ENCODE peak calls at places on chromosome 3, in seven cellular contexts. V, J, Z, Q, H, G and F are unnamed samples.

GRCh38 chr3:168398371-168399030 is 302.8 kb upstream of the GOLIM4 start:
- DNase-seq in Z (peak; percentile 30), V (no peak), J (no peak), G (no peak), Q (no peak), H (peak; percentile 38), F (no peak)

GRCh38 chr3:101128786-101129185 is 135.6 kb upstream of the ABI3BP start:
- DNase-seq in J (no peak), V (no peak), Z (no peak), Q (peak; percentile 5), H (no peak), G (no peak), F (no peak)

GRCh38 chr3:79729096-79729495 is 38.7 kb downstream of the ROBO1 start:
- DNase-seq in V (no peak), J (peak; percentile 22), Z (no peak), G (no peak), Q (peak; percentile 8), H (peak; percentile 53), F (no peak)

GRCh38 chr3:114770874-114771273 is 376.2 kb downstream of the ZBTB20 start:
- DNase-seq in J (no peak), Q (no peak), G (no peak), Z (peak; percentile 13), H (peak; percentile 73), V (peak; percentile 1), F (no peak)

GRCh38 chr3:127150915-127151564 is 41.9 kb upstream of the PRR23E start:
- DNase-seq in G (no peak), Z (no peak), V (no peak), J (no peak), H (no peak), Q (no peak), F (no peak)

GRCh38 chr3:134859341-134859740 is 64.3 kb downstream of the EPHB1 start:
- DNase-seq in Z (no peak), G (no peak), V (no peak), Q (no peak), H (no peak), J (no peak), F (no peak)

GRCh38 chr3:195153121-195153520 is 117.8 kb downstream of the XXYLT1 start:
- DNase-seq in H (peak; percentile 53), G (no peak), J (no peak), Q (peak; percentile 42), V (peak; percentile 62), Z (no peak), F (no peak)

GRCh38 chr3:139522421-139522820 is 17.1 kb downstream of the RBP1 start:
- DNase-seq in Z (no peak), H (no peak), J (no peak), Q (no peak), G (no peak), V (peak; percentile 10), F (no peak)

GRCh38 chr3:116963802-116964201 is 254.2 kb downstream of the TUSC7 start:
- DNase-seq in Q (no peak), G (no peak), H (no peak), V (no peak), Z (no peak), J (no peak), F (no peak)

GRCh38 chr3:55511895-55512585 is 24.9 kb upstream of the WNT5A start:
- DNase-seq in H (peak; percentile 65), G (no peak), Q (no peak), Z (peak; percentile 51), J (no peak), V (no peak), F (no peak)

GRCh38 chr3:23829242-23829934 is 23.6 kb downstream of the UBE2E1 start:
- DNase-seq in Q (no peak), J (no peak), Z (no peak), V (peak; percentile 57), H (no peak), G (no peak), F (no peak)

GRCh38 chr3:186882125-186882524 is 39.6 kb downstream of the ADIPOQ start:
- DNase-seq in Q (no peak), H (peak; percentile 25), Z (no peak), V (peak; percentile 64), G (no peak), J (no peak), F (no peak)

GRCh38 chr3:157135671-157136396 is 24.1 kb downstream of the CCNL1 start:
- DNase-seq in Q (no peak), Z (no peak), G (no peak), J (no peak), V (no peak), H (peak; percentile 72), F (no peak)
- TF ChIP-seq CTCF in Q (no peak), Z (peak; percentile 15), G (no peak), J (no peak), V (no peak), H (peak; percentile 24), F (no peak)

DNA sequence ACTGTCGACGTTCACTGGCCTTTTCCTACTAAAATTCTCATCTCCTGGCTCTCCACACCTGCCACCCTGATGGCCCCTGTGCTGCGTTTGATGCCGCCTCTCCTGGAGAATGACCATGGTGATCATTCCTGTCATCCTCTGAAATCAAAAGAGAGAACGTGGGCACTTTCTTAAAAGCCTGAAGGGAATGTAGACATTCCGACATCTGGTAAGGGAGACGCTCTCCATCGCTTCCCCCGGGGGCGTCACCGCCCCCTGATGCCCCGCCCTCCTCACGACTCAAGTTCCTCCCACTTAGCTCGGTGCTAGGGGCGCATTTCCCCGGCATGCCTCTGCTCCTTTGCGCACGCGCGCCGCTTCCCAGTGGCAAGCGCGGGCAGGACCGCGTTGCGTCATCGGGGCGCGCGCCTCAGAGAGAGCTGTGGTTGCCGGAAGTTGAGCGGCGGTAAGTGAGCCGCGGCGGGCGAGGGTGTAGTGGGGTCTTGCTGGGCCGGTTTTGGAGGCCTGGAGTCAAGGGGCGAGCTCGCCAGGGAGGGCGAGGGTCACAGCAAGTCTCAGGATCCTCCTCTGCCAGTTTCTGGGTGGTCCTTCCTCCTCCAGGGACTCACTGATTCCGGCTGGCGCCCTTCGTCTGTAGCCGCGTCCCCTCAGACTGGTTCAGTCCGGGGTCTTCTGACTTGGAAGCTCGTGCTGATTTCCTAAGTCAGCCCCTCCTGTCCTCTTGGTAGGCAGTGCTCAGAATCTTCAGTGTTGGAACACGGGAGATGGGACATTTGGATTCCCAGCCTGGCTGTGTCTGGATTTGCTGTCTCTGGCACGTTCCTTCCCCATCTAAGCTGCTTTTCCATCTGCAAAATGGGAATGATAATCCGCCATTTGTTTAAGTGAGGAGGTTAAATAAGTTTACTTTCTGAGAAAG is at the start of gene ATG7:
- DNase-seq in V (peak; percentile 98), H (peak; percentile 97), Q (peak; percentile 95), Z (peak; percentile 93), J (peak; percentile 98), G (peak; percentile 98), F (peak; percentile 95)
- TF ChIP-seq CTCF in V (no peak), H (no peak), Q (no peak), Z (peak; percentile 6), J (no peak), G (no peak), F (no peak)

DNA sequence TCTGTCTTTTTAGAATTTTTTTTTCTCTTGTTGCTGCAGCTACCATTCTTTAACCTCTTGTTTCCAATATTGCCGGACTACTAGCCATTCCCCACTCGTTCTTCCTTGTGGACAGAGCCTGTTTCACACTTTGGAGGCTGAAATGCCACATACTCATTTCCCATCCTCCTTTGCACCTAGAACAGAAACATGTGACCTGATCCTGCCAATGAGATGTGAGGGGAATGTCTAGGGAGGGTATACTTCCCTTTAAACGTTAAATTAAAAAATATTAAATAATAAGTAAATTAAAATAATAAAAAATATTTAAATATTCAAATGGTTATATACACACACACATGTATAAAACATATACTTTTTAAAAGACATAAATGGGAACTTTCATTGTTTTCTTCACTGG is 20.6 kb upstream of the MDFIC2 start:
- DNase-seq in Q (no peak), Z (no peak), J (no peak), V (no peak), G (no peak), H (no peak), F (no peak)
- TF ChIP-seq CTCF in Q (no peak), Z (no peak), J (no peak), V (no peak), G (no peak), H (no peak), F (no peak)

GRCh38 chr3:97256060-97256459 is 441.7 kb downstream of the EPHA6 start:
- DNase-seq in V (no peak), H (no peak), J (no peak), G (no peak), Z (no peak), Q (no peak), F (no peak)
- TF ChIP-seq CTCF in V (no peak), H (no peak), J (peak; percentile 18), G (no peak), Z (no peak), Q (no peak), F (peak; percentile 47)